ENCODE peak calls at places on chromosomes 7 and 10, in four cellular contexts. H is endothelial cell; J is CD4-positive, alpha-beta T cell; K is neural progenitor cell. R is an unnamed sample.

GRCh38 chr7:100120518-100121085 is 1.2 kb downstream of the CNPY4 start:
- DNase-seq in H (no peak), K (no peak), J (no peak), R (no peak)

GRCh38 chr10:35843524-35844171 is 201.6 kb upstream of the FZD8 start:
- DNase-seq in J (no peak), H (no peak), K (peak; percentile 21), R (no peak)

GRCh38 chr10:44745920-44746319 is 165.2 kb upstream of the TMEM72 start:
- DNase-seq in H (no peak), J (no peak), K (no peak), R (no peak)

GRCh38 chr7:32275216-32275979 is 205.2 kb upstream of the PDE1C start:
- DNase-seq in J (no peak), K (no peak), H (no peak), R (no peak)

GRCh38 chr10:44696496-44696895 is 214.6 kb upstream of the TMEM72 start:
- DNase-seq in J (no peak), H (no peak), K (no peak), R (peak; percentile 78)

GRCh38 chr7:101362334-101363195 is at the start of gene COL26A1:
- DNase-seq in K (peak; percentile 83), H (peak; percentile 65), J (no peak), R (no peak)

GRCh38 chr10:90592903-90593302 is 264.9 kb downstream of the HTR7 start:
- DNase-seq in K (peak; percentile 83), H (peak; percentile 69), J (no peak), R (no peak)

GRCh38 chr7:54987772-54988171 is 31.0 kb upstream of the EGFR start:
- DNase-seq in K (no peak), H (no peak), J (no peak), R (no peak)

GRCh38 chr10:4606856-4607636 is 219.0 kb upstream of the AKR1E2 start:
- DNase-seq in H (no peak), J (no peak), K (peak; percentile 11), R (no peak)

GRCh38 chr10:33321516-33321915 is 13.0 kb downstream of the NRP1 start:
- DNase-seq in K (no peak), H (no peak), J (no peak), R (no peak)

GRCh38 chr10:125281091-125281490 is 120.7 kb upstream of the CTBP2 start:
- DNase-seq in J (no peak), H (no peak), K (no peak), R (no peak)

GRCh38 chr7:5420108-5420840 is 3.4 kb downstream of the TNRC18 start:
- DNase-seq in J (no peak), H (peak; percentile 27), K (peak; percentile 41), R (no peak)

GRCh38 chr7:123433665-123434064 is 100.7 kb downstream of the IQUB start:
- DNase-seq in J (no peak), K (no peak), H (no peak), R (no peak)

GRCh38 chr7:123435080-123435700 is 99.2 kb downstream of the IQUB start:
- DNase-seq in J (no peak), H (no peak), K (no peak), R (no peak)

GRCh38 chr7:123437447-123437995 is 96.9 kb downstream of the IQUB start:
- DNase-seq in J (no peak), H (no peak), K (no peak), R (no peak)

GRCh38 chr7:123440202-123440601 is 94.2 kb downstream of the IQUB start:
- DNase-seq in K (peak; percentile 67), J (no peak), H (no peak), R (no peak)

DNA sequence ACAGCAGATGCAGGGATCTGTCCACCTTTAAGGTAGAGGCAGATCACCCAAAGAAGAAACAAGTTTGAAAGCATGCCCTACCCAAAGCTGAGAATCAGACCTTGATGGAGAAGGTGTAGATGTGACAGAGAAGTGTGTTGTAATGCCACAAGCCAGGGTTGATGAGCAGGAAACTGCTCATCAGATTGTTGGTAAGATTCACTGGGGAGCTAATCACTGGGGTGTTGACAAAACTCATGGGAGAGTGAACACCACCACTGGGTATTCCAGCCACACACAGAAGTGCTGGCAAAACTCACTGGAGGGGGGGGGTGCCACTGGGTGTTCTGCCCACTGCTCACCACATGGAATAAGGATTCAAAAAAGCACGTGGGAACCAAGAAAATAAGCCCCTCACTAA is 95.2 kb downstream of the IQUB start:
- DNase-seq in H (no peak), J (no peak), K (no peak), R (no peak)
- TF ChIP-seq CTCF in H (no peak), J (no peak), K (no peak), R (no peak)

GRCh38 chr10:68223535-68224165 is 8.3 kb downstream of the ATOH7 start:
- DNase-seq in H (no peak), J (no peak), K (peak; percentile 58), R (no peak)
- TF ChIP-seq CTCF in H (no peak), J (no peak), K (peak; percentile 33), R (peak; percentile 27)

GRCh38 chr10:116120688-116121087 is 152.3 kb downstream of the GFRA1 start:
- DNase-seq in J (no peak), H (peak; percentile 47), K (peak; percentile 59), R (no peak)
- TF ChIP-seq CTCF in J (no peak), H (peak; percentile 77), K (peak; percentile 77), R (peak; percentile 65)

DNA sequence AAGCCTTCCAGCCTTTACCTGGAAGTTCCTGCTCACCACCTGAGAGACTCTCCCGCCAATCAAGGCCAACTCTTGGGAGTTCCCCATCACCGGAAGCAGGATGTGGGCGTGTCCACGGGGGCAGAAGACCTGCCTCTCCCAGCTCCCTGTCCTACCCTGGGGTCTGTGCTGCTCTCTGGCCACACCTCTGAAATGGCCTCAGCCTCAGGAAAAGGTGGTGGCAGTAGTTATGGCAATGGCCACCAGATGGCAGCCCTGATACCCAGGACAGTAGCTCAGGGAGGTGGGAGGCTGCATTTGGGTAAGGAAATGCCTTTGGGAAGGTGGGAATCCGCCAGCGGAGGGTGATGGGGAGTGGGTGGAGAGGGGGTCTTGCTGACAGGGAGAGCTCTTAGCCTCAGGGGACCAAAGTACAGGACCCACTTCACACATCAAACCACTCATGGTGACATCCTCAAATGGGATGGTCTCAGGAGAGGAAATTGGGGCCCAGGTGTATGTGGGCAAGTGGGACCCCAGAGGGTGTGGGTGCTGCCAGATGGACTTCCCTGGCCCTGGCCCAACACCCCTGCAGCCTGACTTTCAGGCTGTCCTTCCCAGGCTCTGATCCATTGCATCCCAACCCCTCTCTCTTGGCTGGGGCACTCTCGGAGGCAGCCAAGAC is 33.9 kb downstream of the KAZALD1 start:
- DNase-seq in H (peak; percentile 88), J (peak; percentile 59), K (peak; percentile 81), R (peak; percentile 50)
- TF ChIP-seq CTCF in H (peak; percentile 75), J (peak; percentile 78), K (peak; percentile 81), R (peak; percentile 87)

GRCh38 chr7:123534383-123535260 is at the start of gene IQUB:
- DNase-seq in H (peak; percentile 98), J (peak; percentile 94), K (peak; percentile 99), R (peak; percentile 94)

GRCh38 chr7:123535517-123535916 is 1.1 kb upstream of the IQUB start:
- DNase-seq in H (no peak), J (no peak), K (no peak), R (no peak)

GRCh38 chr7:123538189-123538714 is 3.9 kb upstream of the IQUB start:
- DNase-seq in K (no peak), J (no peak), H (no peak), R (peak; percentile 82)

GRCh38 chr7:123538897-123539296 is 4.5 kb upstream of the IQUB start:
- DNase-seq in J (no peak), K (no peak), H (no peak), R (no peak)

DNA sequence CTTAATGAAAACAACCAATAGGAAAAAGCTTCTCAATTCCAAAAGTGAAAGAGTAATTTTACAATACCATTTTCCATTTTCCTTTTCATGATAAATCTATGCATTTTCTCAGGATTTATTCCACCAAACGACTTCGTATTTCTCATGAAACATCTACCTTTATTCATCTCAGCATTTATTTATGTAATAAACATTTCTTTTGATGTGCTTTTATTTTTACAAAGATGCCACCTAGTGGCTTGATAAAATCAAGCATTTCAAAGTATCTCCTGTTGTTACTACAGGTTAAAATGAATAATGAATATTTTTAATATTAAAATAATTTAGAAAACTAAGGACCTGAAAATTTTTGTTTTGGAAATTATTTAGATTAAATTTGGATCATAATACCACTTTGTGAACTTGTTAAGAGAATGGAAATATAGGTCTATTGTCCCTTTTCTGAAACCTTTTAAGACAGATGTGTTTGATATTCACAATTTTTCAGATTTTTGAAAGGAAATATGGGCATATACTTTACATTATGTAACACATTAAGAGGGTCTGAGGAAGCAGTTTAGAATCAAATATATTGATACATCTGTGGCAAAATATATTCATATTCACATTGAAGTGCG is 2.7 kb upstream of the IQUB start:
- DNase-seq in H (no peak), K (no peak), J (no peak), R (peak; percentile 40)
- TF ChIP-seq CTCF in H (peak; percentile 73), K (peak; percentile 64), J (peak; percentile 76), R (peak; percentile 85)

GRCh38 chr7:107212719-107213118 is 43.9 kb downstream of the HBP1 start:
- DNase-seq in J (no peak), H (no peak), K (no peak), R (no peak)

GRCh38 chr7:107213945-107214344 is 45.1 kb downstream of the HBP1 start:
- DNase-seq in K (no peak), J (no peak), H (no peak), R (no peak)

GRCh38 chr7:107210400-107210799 is 41.6 kb downstream of the HBP1 start:
- DNase-seq in H (no peak), K (no peak), J (no peak), R (no peak)

GRCh38 chr7:107209565-107209964 is 40.8 kb downstream of the HBP1 start:
- DNase-seq in J (no peak), H (no peak), K (no peak), R (no peak)

GRCh38 chr7:107213193-107213788 is 44.5 kb downstream of the HBP1 start:
- DNase-seq in K (peak; percentile 5), H (no peak), J (no peak), R (no peak)
- TF ChIP-seq CTCF in K (peak; percentile 41), H (no peak), J (no peak), R (peak; percentile 17)